ENCODE peak calls at places on chromosomes 5 and 9, in ten cellular contexts. N is activated CD4-positive, alpha-beta T cell treated with anti-CD3 and anti-CD28 coated beads for 1 hour; D is transverse colon; K is body of pancreas; J is RCC 7860; F is posterior vena cava; P is mesendoderm; T is T-helper 17 cell; S is SIG-M5; H is adipocyte. E is an unnamed sample.

GRCh38 chr9:19331877-19332276 is 48.2 kb downstream of the RPS6 start:
- DNase-seq in N (no peak), D (no peak), K (no peak), J (no peak), F (no peak), P (no peak), T (no peak), S (no peak), H (no peak), E (no peak)

GRCh38 chr9:14189578-14189977 is 124.4 kb downstream of the NFIB start:
- DNase-seq in N (no peak), D (no peak), K (no peak), J (no peak), F (no peak), P (no peak), T (no peak), S (no peak), H (no peak), E (no peak)

GRCh38 chr9:6931913-6932312 is 174.1 kb downstream of the KDM4C start:
- DNase-seq in N (no peak), D (peak), K (peak), J (peak), F (no peak), P (peak), T (no peak), S (no peak), H (peak), E (no peak)

GRCh38 chr9:129023036-129023907 is 4.9 kb downstream of the SH3GLB2 start:
- DNase-seq in N (no peak), D (no peak), K (peak), J (peak), F (peak), P (peak), T (no peak), S (no peak), H (peak), E (no peak)

GRCh38 chr9:98021306-98022040 is 35.1 kb upstream of the NANS start:
- DNase-seq in N (no peak), D (no peak), K (peak), J (no peak), F (no peak), P (peak), T (no peak), S (no peak), H (no peak), E (no peak)

GRCh38 chr5:109830955-109831502 is 141.3 kb downstream of the MAN2A1 start:
- DNase-seq in N (no peak), D (no peak), K (no peak), J (no peak), F (no peak), P (no peak), T (no peak), S (no peak), H (no peak), E (no peak)

GRCh38 chr5:169911448-169912212 is 68.7 kb downstream of the INSYN2B start:
- DNase-seq in N (no peak), D (no peak), K (no peak), J (no peak), F (no peak), P (peak), T (no peak), S (no peak), H (no peak), E (no peak)

GRCh38 chr9:113649054-113649453 is 185.5 kb downstream of the RGS3 start:
- DNase-seq in N (no peak), D (peak), K (peak), J (no peak), F (peak), P (no peak), T (no peak), S (no peak), H (peak), E (peak)

GRCh38 chr5:40734986-40735385 is 20.8 kb downstream of the TTC33 start:
- DNase-seq in N (no peak), D (no peak), K (no peak), J (no peak), F (no peak), P (no peak), T (no peak), S (no peak), H (peak), E (peak)

GRCh38 chr5:56481998-56482698 is 249.0 kb upstream of the ANKRD55 start:
- DNase-seq in N (no peak), D (no peak), K (no peak), J (no peak), F (no peak), P (no peak), T (no peak), S (peak), H (no peak), E (no peak)

E was measured in SJSA1.